ENCODE peak calls at places on chromosomes 5 and 9, in six cellular contexts. One of them, this sample, is unnamed.

GRCh38 chr9:113461285-113461684 is 2.2 kb upstream of the RGS3 start:
- DNase-seq in HepG2: no peak
- DNase-seq in H1: no peak
- DNase-seq in K562: no peak
- DNase-seq in SK-N-SH: no peak
- DNase-seq in GM12892: no peak
- DNase-seq in this sample: no peak

GRCh38 chr5:170769236-170769635 is 14.3 kb upstream of the GABRP start:
- DNase-seq in HepG2: no peak
- DNase-seq in H1: no peak
- DNase-seq in K562: no peak
- DNase-seq in GM12892: no peak
- DNase-seq in SK-N-SH: peak; percentile 42
- DNase-seq in this sample: no peak

GRCh38 chr5:3047212-3047774 is 295.8 kb upstream of the IRX2 start:
- DNase-seq in SK-N-SH: no peak
- DNase-seq in H1: no peak
- DNase-seq in HepG2: no peak
- DNase-seq in K562: no peak
- DNase-seq in GM12892: no peak
- DNase-seq in this sample: no peak

GRCh38 chr5:118919016-118919415 is 69.3 kb downstream of the DTWD2 start:
- DNase-seq in H1: no peak
- DNase-seq in K562: no peak
- DNase-seq in GM12892: no peak
- DNase-seq in HepG2: no peak
- DNase-seq in SK-N-SH: no peak
- DNase-seq in this sample: no peak

GRCh38 chr9:133117271-133118178 is 3.5 kb downstream of the RALGDS start:
- DNase-seq in SK-N-SH: peak; percentile 69
- DNase-seq in K562: no peak
- DNase-seq in H1: no peak
- DNase-seq in HepG2: no peak
- DNase-seq in GM12892: no peak
- DNase-seq in this sample: no peak

GRCh38 chr5:67166460-67166871 is 30.1 kb downstream of the CD180 start:
- DNase-seq in H1: no peak
- DNase-seq in HepG2: no peak
- DNase-seq in K562: no peak
- DNase-seq in SK-N-SH: no peak
- DNase-seq in GM12892: peak; percentile 56
- DNase-seq in this sample: peak; percentile 60

GRCh38 chr5:171207256-171207866 is 101.7 kb upstream of the TLX3 start:
- DNase-seq in GM12892: no peak
- DNase-seq in HepG2: peak; percentile 27
- DNase-seq in SK-N-SH: peak; percentile 15
- DNase-seq in H1: peak; percentile 13
- DNase-seq in K562: peak; percentile 32
- DNase-seq in this sample: no peak

GRCh38 chr9:87076825-87077224 is 129.5 kb upstream of the GAS1 start:
- DNase-seq in SK-N-SH: no peak
- DNase-seq in H1: no peak
- DNase-seq in K562: no peak
- DNase-seq in HepG2: no peak
- DNase-seq in GM12892: no peak
- DNase-seq in this sample: no peak

GRCh38 chr5:143860211-143860610 is 48.2 kb downstream of the HMHB1 start:
- DNase-seq in K562: no peak
- DNase-seq in SK-N-SH: no peak
- DNase-seq in H1: no peak
- DNase-seq in HepG2: peak; percentile 25
- DNase-seq in GM12892: no peak
- DNase-seq in this sample: no peak

GRCh38 chr5:145077028-145077427 is 758.1 kb downstream of the PRELID2 start:
- DNase-seq in SK-N-SH: no peak
- DNase-seq in K562: no peak
- DNase-seq in HepG2: no peak
- DNase-seq in H1: no peak
- DNase-seq in GM12892: no peak
- DNase-seq in this sample: no peak

GRCh38 chr9:13688990-13689600 is 409.6 kb upstream of the MPDZ start:
- DNase-seq in SK-N-SH: no peak
- DNase-seq in K562: peak; percentile 7
- DNase-seq in GM12892: no peak
- DNase-seq in HepG2: no peak
- DNase-seq in H1: no peak
- DNase-seq in this sample: no peak

GRCh38 chr5:15366676-15367391 is 133.1 kb upstream of the FBXL7 start:
- DNase-seq in K562: no peak
- DNase-seq in GM12892: no peak
- DNase-seq in SK-N-SH: no peak
- DNase-seq in H1: no peak
- DNase-seq in HepG2: no peak
- DNase-seq in this sample: no peak

GRCh38 chr9:26675055-26675454 is 217.5 kb downstream of the CAAP1 start:
- DNase-seq in K562: no peak
- DNase-seq in GM12892: no peak
- DNase-seq in H1: no peak
- DNase-seq in SK-N-SH: no peak
- DNase-seq in HepG2: no peak
- DNase-seq in this sample: no peak

GRCh38 chr5:135253601-135254165 is 145.3 kb downstream of the MACROH2A1 start:
- DNase-seq in HepG2: no peak
- DNase-seq in H1: no peak
- DNase-seq in K562: no peak
- DNase-seq in GM12892: no peak
- DNase-seq in SK-N-SH: no peak
- DNase-seq in this sample: no peak

GRCh38 chr5:1216211-1216917 is 8.8 kb upstream of the SLC6A18 start:
- DNase-seq in HepG2: no peak
- DNase-seq in K562: no peak
- DNase-seq in GM12892: no peak
- DNase-seq in SK-N-SH: no peak
- DNase-seq in H1: no peak
- DNase-seq in this sample: no peak

GRCh38 chr9:69637801-69638200 is 34.4 kb downstream of the APBA1 start:
- DNase-seq in H1: no peak
- DNase-seq in SK-N-SH: no peak
- DNase-seq in HepG2: no peak
- DNase-seq in K562: no peak
- DNase-seq in GM12892: no peak
- DNase-seq in this sample: no peak

GRCh38 chr5:10243660-10244240 is 5.9 kb downstream of the ATPSCKMT start:
- DNase-seq in GM12892: no peak
- DNase-seq in HepG2: no peak
- DNase-seq in H1: no peak
- DNase-seq in SK-N-SH: no peak
- DNase-seq in K562: no peak
- DNase-seq in this sample: no peak

GRCh38 chr5:79795764-79796398 is 106.2 kb downstream of the CMYA5 start:
- DNase-seq in H1: no peak
- DNase-seq in HepG2: no peak
- DNase-seq in K562: peak; percentile 64
- DNase-seq in SK-N-SH: no peak
- DNase-seq in GM12892: no peak
- DNase-seq in this sample: no peak

GRCh38 chr9:134540441-134541372 is 100.9 kb upstream of the COL5A1 start:
- DNase-seq in HepG2: no peak
- DNase-seq in SK-N-SH: no peak
- DNase-seq in K562: no peak
- DNase-seq in GM12892: no peak
- DNase-seq in H1: no peak
- DNase-seq in this sample: no peak

GRCh38 chr5:169577966-169578365 is 5.6 kb upstream of the SPDL1 start:
- DNase-seq in HepG2: no peak
- DNase-seq in H1: no peak
- DNase-seq in SK-N-SH: peak; percentile 8
- DNase-seq in GM12892: no peak
- DNase-seq in K562: no peak
- DNase-seq in this sample: no peak

GRCh38 chr5:83724001-83724400 is 3.3 kb upstream of the HAPLN1 start:
- DNase-seq in K562: no peak
- DNase-seq in H1: no peak
- DNase-seq in SK-N-SH: no peak
- DNase-seq in HepG2: peak; percentile 51
- DNase-seq in GM12892: no peak
- DNase-seq in this sample: no peak

GRCh38 chr9:126607731-126608130 is 6.0 kb upstream of the LMX1B start:
- DNase-seq in GM12892: no peak
- DNase-seq in SK-N-SH: peak; percentile 37
- DNase-seq in H1: no peak
- DNase-seq in K562: no peak
- DNase-seq in HepG2: no peak
- DNase-seq in this sample: no peak

GRCh38 chr5:137440800-137441199 is 58.3 kb downstream of the SPOCK1 start:
- DNase-seq in SK-N-SH: no peak
- DNase-seq in H1: no peak
- DNase-seq in GM12892: no peak
- DNase-seq in HepG2: no peak
- DNase-seq in K562: no peak
- DNase-seq in this sample: no peak

GRCh38 chr5:8686707-8687106 is 817.8 kb downstream of the MTRR start:
- DNase-seq in HepG2: no peak
- DNase-seq in SK-N-SH: no peak
- DNase-seq in GM12892: no peak
- DNase-seq in H1: no peak
- DNase-seq in K562: no peak
- DNase-seq in this sample: no peak

GRCh38 chr5:93620487-93621339 is 37.7 kb downstream of the NR2F1 start:
- DNase-seq in SK-N-SH: peak; percentile 94
- DNase-seq in GM12892: no peak
- DNase-seq in H1: no peak
- DNase-seq in HepG2: peak; percentile 50
- DNase-seq in K562: no peak
- DNase-seq in this sample: peak; percentile 55

GRCh38 chr5:138675998-138676397 is 77.2 kb upstream of the CTNNA1 start:
- DNase-seq in HepG2: no peak
- DNase-seq in GM12892: no peak
- DNase-seq in SK-N-SH: no peak
- DNase-seq in K562: no peak
- DNase-seq in H1: no peak
- DNase-seq in this sample: no peak

GRCh38 chr5:78972654-78973428 is 12.3 kb downstream of the ARSB start:
- DNase-seq in SK-N-SH: peak; percentile 62
- DNase-seq in H1: no peak
- DNase-seq in GM12892: no peak
- DNase-seq in K562: no peak
- DNase-seq in HepG2: no peak
- DNase-seq in this sample: no peak

GRCh38 chr5:89327621-89328020 is 444.6 kb upstream of the MEF2C start:
- DNase-seq in GM12892: no peak
- DNase-seq in H1: no peak
- DNase-seq in K562: no peak
- DNase-seq in SK-N-SH: no peak
- DNase-seq in HepG2: no peak
- DNase-seq in this sample: no peak

GRCh38 chr9:87878930-87879603 is 3.6 kb upstream of the SPATA31E1 start:
- DNase-seq in K562: no peak
- DNase-seq in GM12892: no peak
- DNase-seq in SK-N-SH: no peak
- DNase-seq in H1: no peak
- DNase-seq in HepG2: no peak
- DNase-seq in this sample: no peak

GRCh38 chr5:131081371-131081770 is 83.7 kb downstream of the HINT1 start:
- DNase-seq in K562: no peak
- DNase-seq in SK-N-SH: no peak
- DNase-seq in HepG2: no peak
- DNase-seq in GM12892: no peak
- DNase-seq in H1: no peak
- DNase-seq in this sample: no peak

GRCh38 chr5:73749485-73750270 is 123.7 kb downstream of the ARHGEF28 start:
- DNase-seq in H1: no peak
- DNase-seq in HepG2: no peak
- DNase-seq in SK-N-SH: no peak
- DNase-seq in K562: no peak
- DNase-seq in GM12892: no peak
- DNase-seq in this sample: no peak

GRCh38 chr9:137740311-137740710 is 121.5 kb downstream of the EHMT1 start:
- DNase-seq in GM12892: no peak
- DNase-seq in SK-N-SH: peak; percentile 90
- DNase-seq in K562: no peak
- DNase-seq in HepG2: no peak
- DNase-seq in H1: no peak
- DNase-seq in this sample: no peak
- TF ChIP-seq TAF1 in GM12892: no peak
- TF ChIP-seq TAF1 in SK-N-SH: no peak
- TF ChIP-seq TAF1 in K562: no peak
- TF ChIP-seq TAF1 in HepG2: no peak
- TF ChIP-seq TAF1 in H1: no peak
- TF ChIP-seq TAF1 in this sample: no peak

GRCh38 chr9:71762900-71763653 is 5.2 kb downstream of the CEMIP2 start:
- DNase-seq in GM12892: no peak
- DNase-seq in H1: no peak
- DNase-seq in SK-N-SH: no peak
- DNase-seq in K562: no peak
- DNase-seq in HepG2: peak; percentile 82
- DNase-seq in this sample: no peak
- TF ChIP-seq TAF1 in GM12892: no peak
- TF ChIP-seq TAF1 in H1: no peak
- TF ChIP-seq TAF1 in SK-N-SH: no peak
- TF ChIP-seq TAF1 in K562: no peak
- TF ChIP-seq TAF1 in HepG2: no peak
- TF ChIP-seq TAF1 in this sample: no peak

DNA sequence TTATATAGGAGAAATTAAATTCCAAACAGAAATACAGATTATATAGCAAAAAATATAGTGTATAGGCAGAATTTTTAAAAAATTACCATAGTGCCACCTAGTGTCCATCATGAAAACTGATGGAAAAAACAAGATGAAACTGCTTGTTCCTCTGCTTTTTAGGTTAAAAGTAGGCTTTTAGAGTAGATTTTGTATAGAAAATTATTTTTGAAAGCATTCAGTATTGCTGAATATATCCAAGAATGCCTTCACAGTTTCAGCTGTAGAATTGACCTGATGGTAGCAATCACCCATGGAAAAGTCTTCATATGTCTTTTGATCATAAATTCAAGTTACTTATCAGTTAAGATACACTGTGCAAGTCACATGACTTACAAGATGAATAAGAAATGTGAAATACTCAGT is 19.7 kb downstream of the RIOK2 start:
- DNase-seq in GM12892: no peak
- DNase-seq in K562: no peak
- DNase-seq in HepG2: no peak
- DNase-seq in H1: no peak
- DNase-seq in SK-N-SH: peak; percentile 2
- DNase-seq in this sample: no peak
- TF ChIP-seq TAF1 in GM12892: no peak
- TF ChIP-seq TAF1 in K562: no peak
- TF ChIP-seq TAF1 in HepG2: no peak
- TF ChIP-seq TAF1 in H1: no peak
- TF ChIP-seq TAF1 in SK-N-SH: no peak
- TF ChIP-seq TAF1 in this sample: no peak

DNA sequence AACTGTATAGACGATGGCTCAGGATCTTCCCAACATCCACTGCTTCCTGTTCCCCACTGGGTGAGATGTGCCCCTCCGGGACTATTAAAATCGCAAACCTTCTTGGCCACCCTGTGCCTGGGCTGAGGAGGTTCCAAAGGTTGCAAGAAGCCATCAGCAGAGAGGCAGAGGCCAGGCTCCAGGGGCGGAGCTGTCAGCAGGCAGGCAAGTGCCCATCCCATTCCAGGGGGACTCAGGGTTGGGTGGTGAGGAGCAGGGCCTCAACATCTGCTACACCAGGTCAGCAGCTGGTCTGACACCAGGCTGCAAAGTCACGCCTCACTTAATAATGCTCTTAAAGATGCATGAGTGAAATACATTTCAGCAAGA is 2.2 kb downstream of the BTNL3 start:
- DNase-seq in GM12892: no peak
- DNase-seq in HepG2: no peak
- DNase-seq in SK-N-SH: no peak
- DNase-seq in K562: no peak
- DNase-seq in H1: no peak
- DNase-seq in this sample: no peak
- TF ChIP-seq TAF1 in GM12892: no peak
- TF ChIP-seq TAF1 in HepG2: no peak
- TF ChIP-seq TAF1 in SK-N-SH: no peak
- TF ChIP-seq TAF1 in K562: no peak
- TF ChIP-seq TAF1 in H1: no peak
- TF ChIP-seq TAF1 in this sample: no peak

This sample was measured in GM12891.